ENCODE peak calls at places on chromosomes 4 and X, in six cellular contexts. F is IMR-90, S is neuronal stem cell, A is H1, M is mesenchymal stem cell, U is trophoblast cell. L is an unnamed sample.

GRCh38 chrX:11480626-11481025 is 185.1 kb downstream of the ARHGAP6 start:
- DNase-seq in F (peak), S (no peak), A (no peak), M (no peak), U (no peak), L (no peak)

GRCh38 chrX:46573896-46574336 is 351 bp downstream of the CHST7 start:
- DNase-seq in F (peak), S (peak), A (no peak), M (peak), U (no peak), L (peak)

GRCh38 chr4:78951862-78952472 is 12.7 kb upstream of the PAQR3 start:
- DNase-seq in F (peak), S (peak), A (no peak), M (peak), U (peak), L (no peak)

GRCh38 chrX:136620780-136621179 is 27.2 kb upstream of the CD40LG start:
- DNase-seq in F (no peak), S (no peak), A (no peak), M (no peak), U (no peak), L (no peak)

GRCh38 chr4:167321299-167321698 is 87.0 kb upstream of the SPOCK3 start:
- DNase-seq in F (no peak), S (no peak), A (no peak), M (no peak), U (no peak), L (no peak)

GRCh38 chr4:66169341-66169740 is 499.1 kb upstream of the EPHA5 start:
- DNase-seq in F (no peak), S (no peak), A (no peak), M (peak), U (no peak), L (no peak)

GRCh38 chr4:176945314-176945713 is 152.6 kb upstream of the VEGFC start:
- DNase-seq in F (no peak), S (no peak), A (no peak), M (peak), U (no peak), L (no peak)

GRCh38 chrX:154805696-154806091 is 409 bp upstream of the MPP1 start:
- DNase-seq in F (peak), S (no peak), A (no peak), M (no peak), U (peak), L (no peak)

GRCh38 chrX:48694776-48695523 is 1.6 kb upstream of the SUV39H1 start:
- DNase-seq in F (no peak), S (no peak), A (no peak), M (no peak), U (no peak), L (no peak)

GRCh38 chr4:7160951-7161440 is 31.3 kb upstream of the SORCS2 start:
- DNase-seq in F (no peak), S (no peak), A (no peak), M (no peak), U (no peak), L (peak)

GRCh38 chrX:153438522-153438921 is 7.3 kb downstream of the TREX2 start:
- DNase-seq in F (peak), S (no peak), A (no peak), M (peak), U (no peak), L (no peak)

DNA sequence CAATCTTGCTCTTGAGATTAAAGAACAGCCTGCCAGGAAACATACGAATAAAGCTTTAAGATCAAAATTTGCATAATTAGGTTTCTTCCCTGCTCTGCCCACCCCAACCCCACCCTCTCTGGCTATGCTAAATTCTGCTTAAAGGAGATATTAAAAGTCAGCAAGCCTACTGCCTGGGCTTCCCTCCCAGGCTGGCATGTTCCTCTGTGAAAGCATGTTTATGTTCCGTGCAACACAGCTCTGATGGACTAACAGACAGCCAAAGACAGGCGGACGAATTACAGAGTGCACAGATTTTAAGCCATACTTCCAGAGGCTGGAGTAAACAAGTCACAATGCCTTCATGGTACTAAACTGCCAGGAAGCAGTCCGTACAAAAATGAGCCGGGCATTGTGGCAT is 28.4 kb downstream of the CD99L2 start:
- DNase-seq in F (no peak), S (no peak), A (no peak), M (no peak), U (no peak), L (no peak)
- H4K91ac ChIP-seq in F (no peak), S (no peak), A (no peak), M (no peak), U (no peak), L (no peak)

DNA sequence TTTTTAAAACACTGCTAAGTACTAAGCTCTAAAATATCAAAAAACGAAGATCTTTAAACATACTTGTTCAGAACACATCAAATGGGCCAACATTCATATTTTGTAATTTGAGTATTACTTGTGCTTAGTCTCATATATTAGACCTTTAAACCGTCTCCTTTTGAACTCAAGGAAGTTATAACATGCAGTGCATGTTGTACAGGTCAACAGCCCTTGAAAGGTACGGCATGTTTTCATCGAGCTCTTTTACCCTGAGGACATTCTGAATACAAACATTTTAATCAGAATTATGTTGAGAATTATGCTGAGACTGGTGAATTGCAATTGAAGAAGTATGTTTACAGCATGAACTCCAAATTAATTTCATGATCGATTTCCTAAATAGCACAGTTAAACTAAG is 7.0 kb upstream of the ASB11 start:
- DNase-seq in F (no peak), S (no peak), A (no peak), M (no peak), U (no peak), L (no peak)
- H3K27ac ChIP-seq in F (no peak), S (no peak), A (no peak), M (no peak), U (no peak), L (no peak)

DNA sequence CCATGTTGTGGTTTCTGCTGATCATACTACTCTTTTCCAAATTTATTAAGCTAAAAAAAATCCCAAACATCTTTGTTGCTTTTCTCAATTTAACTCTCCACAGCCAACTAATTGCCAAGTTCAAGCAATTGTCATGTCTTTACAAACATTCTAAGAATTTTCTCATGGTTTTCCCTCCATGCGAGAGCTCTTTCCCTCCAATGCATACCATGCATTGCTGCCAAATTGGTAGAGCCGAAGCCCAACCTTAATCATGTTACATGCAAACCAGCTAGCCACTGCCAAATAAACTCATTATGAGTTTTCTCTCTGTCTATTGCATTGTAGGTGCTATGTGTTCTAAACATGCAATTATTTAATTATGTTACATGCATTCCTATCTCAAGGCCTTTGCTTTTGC is 123.9 kb downstream of the GC start:
- DNase-seq in F (no peak), S (no peak), A (no peak), M (no peak), U (no peak), L (no peak)
- H4K91ac ChIP-seq in F (no peak), S (no peak), A (no peak), M (no peak), U (no peak), L (no peak)

GRCh38 chrX:17768997-17769396 is 31.7 kb downstream of the SCML1 start:
- DNase-seq in F (no peak), S (no peak), A (no peak), M (no peak), U (no peak), L (no peak)
- H3K27ac ChIP-seq in F (no peak), S (no peak), A (no peak), M (no peak), U (no peak), L (no peak)

DNA sequence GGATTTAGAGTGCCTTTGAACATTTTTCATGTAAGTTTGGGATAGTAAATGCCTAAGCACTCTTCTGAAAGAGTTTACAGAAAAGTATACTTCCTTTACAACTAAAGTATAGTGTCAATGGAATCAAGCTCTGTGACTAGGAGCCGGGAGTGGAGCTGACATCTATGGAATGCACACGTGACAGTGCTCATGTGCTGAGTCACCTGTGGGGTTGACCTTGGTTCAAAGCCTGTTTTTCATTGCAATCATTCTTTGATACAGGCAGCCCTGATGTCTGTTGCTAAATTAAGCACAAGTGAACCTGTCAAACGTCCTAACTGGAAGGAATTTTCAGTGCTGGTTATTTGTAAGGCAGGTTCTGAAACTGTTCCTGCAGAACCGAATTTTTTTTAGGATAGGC is 82.5 kb downstream of the GPAT3 start:
- DNase-seq in F (peak), S (no peak), A (no peak), M (peak), U (peak), L (no peak)
- H4K91ac ChIP-seq in F (peak), S (no peak), A (no peak), M (no peak), U (no peak), L (no peak)

GRCh38 chr4:2261110-2261852 is 628 bp downstream of the MXD4 start:
- DNase-seq in F (peak), S (peak), A (no peak), M (peak), U (peak), L (no peak)
- H3K27ac ChIP-seq in F (peak), S (peak), A (no peak), M (peak), U (no peak), L (no peak)

DNA sequence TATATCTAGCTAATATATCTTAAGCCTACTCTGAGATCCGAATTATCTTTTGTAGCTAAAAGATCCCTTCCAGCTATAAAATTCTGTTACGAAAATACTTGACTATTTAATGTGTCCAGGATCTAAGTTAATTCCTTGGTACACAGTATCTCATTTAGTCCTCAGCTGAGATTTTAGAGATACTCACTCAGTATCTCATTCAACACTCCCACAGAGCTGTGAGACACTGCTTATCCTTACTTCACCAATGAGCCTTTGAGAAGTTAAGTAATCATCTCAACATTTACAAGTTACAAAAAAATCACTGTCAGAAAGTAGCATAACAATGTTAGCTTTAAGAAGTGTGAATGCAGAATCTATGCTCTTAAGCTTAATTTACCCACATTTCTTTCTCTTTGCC is 76.6 kb downstream of the LIMCH1 start:
- DNase-seq in F (no peak), S (no peak), A (no peak), M (no peak), U (no peak), L (no peak)
- H4K91ac ChIP-seq in F (no peak), S (no peak), A (no peak), M (no peak), U (no peak), L (no peak)

DNA sequence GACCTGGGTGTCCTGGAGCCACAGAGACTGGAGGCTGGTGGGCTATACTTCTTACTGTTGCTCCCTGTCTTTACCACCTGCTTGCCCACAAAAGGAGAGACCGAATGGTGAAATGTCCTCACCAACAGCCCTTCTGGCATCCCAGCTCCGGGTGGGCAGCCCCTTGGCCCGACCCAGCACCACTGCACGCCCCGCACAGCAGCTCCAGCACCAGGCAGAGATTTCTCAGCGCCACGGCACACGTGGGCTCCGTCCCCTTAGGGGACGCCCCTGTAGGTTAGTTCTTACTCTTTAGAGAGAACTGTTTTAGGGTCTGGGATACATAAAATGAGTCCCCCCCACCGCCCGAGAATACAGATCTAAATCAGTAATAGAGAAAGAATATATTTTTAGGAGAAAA is 158.4 kb upstream of the MAB21L2 start:
- DNase-seq in F (no peak), S (no peak), A (no peak), M (no peak), U (no peak), L (no peak)
- H3K27ac ChIP-seq in F (no peak), S (no peak), A (no peak), M (no peak), U (no peak), L (no peak)

DNA sequence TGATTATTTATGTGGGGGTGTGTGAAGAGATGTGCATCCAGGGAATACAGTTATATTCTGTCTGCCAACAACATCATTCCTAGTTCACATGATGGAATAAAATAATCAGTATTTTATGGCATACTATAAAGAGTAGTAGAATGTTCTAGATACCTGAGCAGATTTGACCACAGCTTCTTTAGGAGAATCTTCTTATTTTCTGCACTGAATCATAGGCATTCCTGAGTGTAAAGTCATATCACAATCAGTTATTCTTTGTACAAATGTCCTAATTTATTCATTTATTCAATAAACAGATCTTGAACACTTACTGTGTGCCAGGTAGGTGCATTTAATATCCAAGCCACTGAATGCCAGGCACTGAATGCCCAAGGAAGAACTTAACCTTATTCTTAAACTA is 124.0 kb downstream of the UCHL1 start:
- DNase-seq in F (no peak), S (no peak), A (no peak), M (no peak), U (no peak), L (no peak)
- H4K91ac ChIP-seq in F (no peak), S (no peak), A (no peak), M (no peak), U (no peak), L (no peak)

GRCh38 chr4:678765-679481 is 4.6 kb downstream of the MYL5 start:
- DNase-seq in F (no peak), S (no peak), A (no peak), M (no peak), U (no peak), L (no peak)
- H3K27ac ChIP-seq in F (no peak), S (no peak), A (no peak), M (no peak), U (no peak), L (no peak)

L was measured in H9.